ENCODE peak calls at places on chromosome 3, in nine cellular contexts. L, P, E, T, D, J, V, I and M are unnamed samples.
A peak's percentile ranks its signal among the peaks of the same experiment; 100 is the strongest.

GRCh38 chr3:12869025-12869695 is 27.8 kb upstream of the RPL32 start:
- DNase-seq in L (no peak), P (peak; percentile 76), E (no peak), T (peak; percentile 80), D (peak; percentile 61), J (peak; percentile 61), V (peak; percentile 42), I (no peak), M (no peak)

GRCh38 chr3:150797155-150797554 is 34.2 kb upstream of the SIAH2 start:
- DNase-seq in L (no peak), P (no peak), E (no peak), T (no peak), D (no peak), J (no peak), V (no peak), I (no peak), M (no peak)

GRCh38 chr3:48015451-48016182 is 599 bp downstream of the MAP4 start:
- DNase-seq in L (no peak), P (no peak), E (no peak), T (peak; percentile 40), D (no peak), J (no peak), V (no peak), I (no peak), M (no peak)

GRCh38 chr3:171457263-171458055 is 2.7 kb downstream of the TNIK start:
- DNase-seq in L (no peak), P (no peak), E (no peak), T (peak; percentile 53), D (no peak), J (no peak), V (peak; percentile 31), I (no peak), M (no peak)

GRCh38 chr3:150603888-150604319 is 783 bp downstream of the SELENOT start:
- DNase-seq in L (no peak), P (peak; percentile 56), E (no peak), T (peak; percentile 17), D (no peak), J (no peak), V (no peak), I (no peak), M (peak; percentile 33)

GRCh38 chr3:40043444-40043755 is 234.0 kb downstream of the MYRIP start:
- DNase-seq in L (peak; percentile 74), P (no peak), E (peak; percentile 50), T (no peak), D (no peak), J (no peak), V (no peak), I (no peak), M (no peak)

GRCh38 chr3:16474920-16475319 is 38.6 kb downstream of the RFTN1 start:
- DNase-seq in L (no peak), P (no peak), E (no peak), T (no peak), D (no peak), J (no peak), V (no peak), I (no peak), M (no peak)

GRCh38 chr3:119206611-119207511 is 33.5 kb downstream of the UPK1B start:
- DNase-seq in L (no peak), P (peak; percentile 2), E (no peak), T (peak; percentile 8), D (no peak), J (no peak), V (no peak), I (no peak), M (no peak)

DNA sequence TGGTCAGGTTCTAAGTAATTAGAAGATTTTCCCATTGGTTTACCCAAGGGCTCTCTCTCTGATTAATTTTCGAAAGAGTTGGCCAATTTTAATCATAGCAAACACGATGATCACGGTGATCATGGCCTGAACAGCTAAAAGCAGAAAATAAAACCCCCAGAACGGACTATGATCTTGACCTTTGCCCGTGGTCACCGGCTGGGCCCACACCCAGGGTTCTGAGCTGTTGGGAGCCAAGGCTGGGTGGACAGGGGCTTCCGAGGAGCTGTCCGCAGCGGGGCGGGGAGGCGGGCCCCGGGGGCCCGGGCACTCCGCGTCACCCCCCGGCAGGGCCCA is 2.5 kb downstream of the GP5 start:
- DNase-seq in L (no peak), P (no peak), E (no peak), T (no peak), D (no peak), J (no peak), V (no peak), I (no peak), M (no peak)
- H3K4me3 ChIP-seq in L (no peak overlapping the region), P (no peak overlapping the region), E (peak overlapping the region; percentile 12), T (no peak overlapping the region), D (no peak overlapping the region), J (no peak overlapping the region), V (no peak overlapping the region), I (no peak overlapping the region), M (no peak overlapping the region)

GRCh38 chr3:141384157-141384556 is 15.9 kb downstream of the ZBTB38 start:
- DNase-seq in L (peak; percentile 57), P (no peak), E (no peak), T (no peak), D (no peak), J (no peak), V (peak; percentile 50), I (no peak), M (no peak)

GRCh38 chr3:141386080-141386594 is 17.8 kb downstream of the ZBTB38 start:
- DNase-seq in L (no peak), P (no peak), E (no peak), T (no peak), D (no peak), J (no peak), V (no peak), I (no peak), M (no peak)

GRCh38 chr3:141384575-141384974 is 16.3 kb downstream of the ZBTB38 start:
- DNase-seq in L (no peak), P (no peak), E (no peak), T (no peak), D (no peak), J (no peak), V (peak; percentile 60), I (no peak), M (no peak)

GRCh38 chr3:141386611-141387110 is 18.4 kb downstream of the ZBTB38 start:
- DNase-seq in L (no peak), P (peak; percentile 42), E (no peak), T (no peak), D (no peak), J (no peak), V (peak; percentile 88), I (no peak), M (no peak)

DNA sequence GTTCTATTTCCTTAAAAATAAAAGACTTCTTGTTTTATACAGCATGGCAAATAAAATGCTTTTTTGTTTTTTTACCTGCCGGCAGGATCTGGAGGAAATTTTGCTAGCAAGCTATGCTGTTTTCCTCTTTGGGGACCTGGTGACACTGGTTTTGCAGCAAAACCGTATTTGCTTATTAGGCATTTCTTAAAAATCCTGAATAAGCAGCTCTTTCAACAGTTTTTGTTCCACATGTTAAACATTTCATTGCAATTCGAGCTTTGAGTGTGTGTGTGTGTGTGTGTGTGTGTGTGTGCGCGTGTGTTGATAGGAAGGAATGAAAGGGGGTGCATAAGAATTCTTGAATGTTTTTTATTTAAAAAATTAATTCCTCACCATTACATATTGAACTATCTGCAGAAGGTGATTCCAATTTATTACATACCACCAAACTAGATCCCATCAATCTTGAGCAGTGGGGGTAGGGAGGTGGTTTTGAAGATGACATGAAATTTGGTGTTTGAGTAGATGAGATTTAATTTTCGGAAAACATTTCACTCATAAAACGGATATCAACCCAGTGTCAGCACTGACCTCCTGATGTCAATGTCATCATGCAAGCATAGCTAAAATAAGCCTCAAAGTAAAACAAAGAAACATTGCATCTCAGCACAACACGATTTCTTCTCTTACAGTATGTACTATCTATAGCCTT is 17.2 kb downstream of the ZBTB38 start:
- DNase-seq in L (no peak), P (no peak), E (no peak), T (no peak), D (no peak), J (no peak), V (peak; percentile 58), I (no peak), M (no peak)
- H3K4me3 ChIP-seq in L (peak overlapping the region; percentile 14), P (no peak overlapping the region), E (no peak overlapping the region), T (no peak overlapping the region), D (peak overlapping the region; percentile 48), J (no peak overlapping the region), V (peak overlapping the region; percentile 81), I (no peak overlapping the region), M (no peak overlapping the region)

DNA sequence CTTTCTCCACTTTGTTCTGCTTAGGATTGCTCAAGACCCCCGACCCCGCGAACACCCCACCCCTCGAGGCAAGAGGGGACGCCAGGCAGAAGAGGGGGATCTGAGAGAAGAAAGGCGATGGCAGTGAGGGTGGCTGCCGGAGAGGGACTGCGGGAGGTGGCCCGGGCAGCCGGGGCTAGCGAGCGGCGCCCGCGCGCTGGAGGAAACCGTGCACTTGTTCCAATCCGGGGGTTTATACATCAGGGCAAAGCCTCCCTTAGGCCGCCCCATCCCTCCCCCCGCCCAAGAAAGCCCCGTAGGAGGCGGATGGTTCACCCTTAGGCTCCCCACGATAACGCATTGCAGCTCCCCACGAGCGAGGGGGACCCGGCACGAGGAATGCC is 475 bp downstream of the ERC2 start:
- DNase-seq in L (no peak), P (no peak), E (no peak), T (peak; percentile 67), D (no peak), J (no peak), V (no peak), I (no peak), M (no peak)
- H3K4me3 ChIP-seq in L (peak overlapping the region; percentile 41), P (no peak overlapping the region), E (peak overlapping the region; percentile 28), T (peak overlapping the region; percentile 75), D (no peak overlapping the region), J (peak overlapping the region; percentile 35), V (no peak overlapping the region), I (peak overlapping the region; percentile 31), M (peak overlapping the region; percentile 38)

GRCh38 chr3:184315871-184316661 is 1.7 kb downstream of the EIF4G1 start:
- DNase-seq in L (no peak), P (peak; percentile 19), E (no peak), T (no peak), D (no peak), J (no peak), V (no peak), I (no peak), M (no peak)

GRCh38 chr3:184314700-184315505 is 497 bp downstream of the EIF4G1 start:
- DNase-seq in L (peak; percentile 86), P (peak; percentile 70), E (no peak), T (peak; percentile 78), D (peak; percentile 83), J (peak; percentile 89), V (peak; percentile 79), I (peak; percentile 58), M (peak; percentile 70)

GRCh38 chr3:184316792-184317191 is 2.4 kb downstream of the EIF4G1 start:
- DNase-seq in L (no peak), P (no peak), E (no peak), T (no peak), D (no peak), J (no peak), V (no peak), I (no peak), M (no peak)

GRCh38 chr3:184315506-184315867 is 1.1 kb downstream of the EIF4G1 start:
- DNase-seq in L (no peak), P (peak; percentile 12), E (no peak), T (no peak), D (peak; percentile 72), J (no peak), V (no peak), I (no peak), M (no peak)

DNA sequence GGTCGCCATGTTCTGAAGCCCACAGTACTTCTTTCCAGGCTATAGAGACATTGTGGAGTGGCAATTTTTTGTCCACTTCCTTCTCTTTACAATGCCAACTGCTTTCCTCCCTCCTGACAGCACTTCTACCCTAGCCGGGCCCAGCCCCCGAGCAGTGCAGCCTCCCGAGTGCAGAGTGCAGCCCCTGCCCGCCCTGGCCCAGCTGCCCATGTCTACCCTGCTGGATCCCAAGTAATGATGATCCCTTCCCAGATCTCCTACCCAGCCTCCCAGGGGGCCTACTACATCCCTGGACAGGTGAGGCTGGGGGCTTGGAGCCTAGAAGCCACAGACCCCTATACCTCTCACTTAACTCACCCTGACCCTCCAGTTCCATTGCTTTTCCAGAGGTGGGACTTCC is 2.8 kb downstream of the EIF4G1 start:
- DNase-seq in L (no peak), P (no peak), E (no peak), T (no peak), D (no peak), J (no peak), V (no peak), I (no peak), M (no peak)
- H3K4me3 ChIP-seq in L (peak overlapping the region; percentile 87), P (peak overlapping the region; percentile 14), E (peak overlapping the region; percentile 70), T (no peak overlapping the region), D (peak overlapping the region; percentile 98), J (no peak overlapping the region), V (no peak overlapping the region), I (no peak overlapping the region), M (no peak overlapping the region)